ENCODE peak calls at places on chromosomes 13 and 19, in six cellular contexts. One of them, this sample, is unnamed.

GRCh38 chr19:51489113-51489512 is 10.8 kb downstream of the CEACAM18 start:
- DNase-seq in AG04450: no peak
- DNase-seq in pancreas: no peak
- DNase-seq in tibial nerve: no peak
- DNase-seq in astrocyte of the spinal cord: no peak
- DNase-seq in GM12864: no peak
- DNase-seq in this sample: no peak

GRCh38 chr13:32135655-32136054 is 104.1 kb downstream of the FRY start:
- DNase-seq in GM12864: no peak
- DNase-seq in pancreas: no peak
- DNase-seq in astrocyte of the spinal cord: peak
- DNase-seq in AG04450: peak
- DNase-seq in tibial nerve: no peak
- DNase-seq in this sample: no peak

GRCh38 chr13:94602467-94602866 is 810 bp downstream of the GPR180 start:
- DNase-seq in tibial nerve: no peak
- DNase-seq in AG04450: no peak
- DNase-seq in GM12864: no peak
- DNase-seq in pancreas: no peak
- DNase-seq in astrocyte of the spinal cord: no peak
- DNase-seq in this sample: peak

GRCh38 chr19:13831560-13832056 is 36.4 kb downstream of the ZSWIM4 start:
- DNase-seq in AG04450: no peak
- DNase-seq in astrocyte of the spinal cord: peak
- DNase-seq in pancreas: no peak
- DNase-seq in GM12864: no peak
- DNase-seq in tibial nerve: no peak
- DNase-seq in this sample: no peak

GRCh38 chr13:27621116-27621365 is 651 bp upstream of the POLR1D start:
- DNase-seq in GM12864: no peak
- DNase-seq in pancreas: no peak
- DNase-seq in tibial nerve: no peak
- DNase-seq in AG04450: no peak
- DNase-seq in astrocyte of the spinal cord: peak
- DNase-seq in this sample: no peak

GRCh38 chr19:7010722-7011593 is 10.3 kb downstream of the MBD3L2B start:
- DNase-seq in GM12864: no peak
- DNase-seq in AG04450: no peak
- DNase-seq in pancreas: no peak
- DNase-seq in tibial nerve: no peak
- DNase-seq in astrocyte of the spinal cord: no peak
- DNase-seq in this sample: no peak

GRCh38 chr19:37148214-37148613 is 24.3 kb downstream of the ZNF585A start:
- DNase-seq in GM12864: no peak
- DNase-seq in astrocyte of the spinal cord: no peak
- DNase-seq in pancreas: no peak
- DNase-seq in tibial nerve: no peak
- DNase-seq in AG04450: no peak
- DNase-seq in this sample: no peak

GRCh38 chr13:75705395-75705794 is 69.3 kb downstream of the LMO7 start:
- DNase-seq in pancreas: no peak
- DNase-seq in AG04450: no peak
- DNase-seq in GM12864: no peak
- DNase-seq in tibial nerve: no peak
- DNase-seq in astrocyte of the spinal cord: peak
- DNase-seq in this sample: peak

GRCh38 chr19:46426506-46427162 is 2.1 kb downstream of the PNMA8C start:
- DNase-seq in GM12864: no peak
- DNase-seq in astrocyte of the spinal cord: peak
- DNase-seq in AG04450: peak
- DNase-seq in pancreas: peak
- DNase-seq in tibial nerve: no peak
- DNase-seq in this sample: no peak

GRCh38 chr13:34951528-34951927 is 9.5 kb downstream of the NBEA start:
- DNase-seq in astrocyte of the spinal cord: no peak
- DNase-seq in AG04450: no peak
- DNase-seq in tibial nerve: no peak
- DNase-seq in GM12864: no peak
- DNase-seq in pancreas: no peak
- DNase-seq in this sample: no peak

GRCh38 chr13:51823861-51824260 is 19.9 kb upstream of the DHRS12 start:
- DNase-seq in GM12864: no peak
- DNase-seq in pancreas: no peak
- DNase-seq in astrocyte of the spinal cord: no peak
- DNase-seq in AG04450: no peak
- DNase-seq in tibial nerve: no peak
- DNase-seq in this sample: no peak
- H3K4me3 ChIP-seq in GM12864: no peak
- H3K4me3 ChIP-seq in pancreas: no peak
- H3K4me3 ChIP-seq in astrocyte of the spinal cord: no peak
- H3K4me3 ChIP-seq in AG04450: no peak
- H3K4me3 ChIP-seq in tibial nerve: no peak
- H3K4me3 ChIP-seq in this sample: no peak

DNA sequence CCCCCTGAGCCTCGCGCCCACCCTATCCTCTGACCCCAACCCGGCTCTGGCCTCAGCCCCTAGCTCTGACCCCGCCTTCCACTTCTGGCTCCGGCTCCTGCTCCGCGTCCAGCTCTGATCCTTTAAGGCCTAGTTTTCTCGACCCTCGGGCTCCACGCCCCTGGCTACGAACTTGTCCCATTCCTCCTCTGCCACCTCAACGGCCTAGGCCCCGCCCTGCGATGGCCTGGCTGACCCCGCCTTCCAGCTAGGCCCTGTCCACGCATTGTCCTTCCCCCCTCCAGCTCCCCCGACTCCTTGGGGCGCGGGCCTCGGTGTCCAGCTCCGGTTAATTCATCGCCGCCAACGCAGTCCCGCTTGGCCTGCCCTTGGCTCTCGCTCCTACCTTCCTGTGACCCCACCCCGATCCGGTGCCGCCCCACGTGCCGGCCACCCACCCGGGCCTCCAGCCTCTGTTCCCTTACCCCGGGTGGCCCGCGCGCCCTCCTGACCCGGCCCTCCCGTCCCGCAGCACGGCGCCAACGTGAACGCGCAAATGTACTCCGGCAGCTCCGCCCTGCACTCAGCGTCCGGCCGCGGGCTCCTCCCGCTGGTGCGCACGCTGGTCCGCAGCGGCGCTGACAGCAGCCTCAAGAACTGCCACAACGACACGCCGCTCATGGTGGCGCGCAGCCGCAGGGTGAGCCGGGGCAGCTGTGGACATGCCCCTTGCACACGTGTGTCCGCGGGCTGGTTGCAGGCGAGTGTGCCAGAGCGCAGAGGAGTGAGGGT is 9.4 kb downstream of the BCL3 start:
- DNase-seq in tibial nerve: peak
- DNase-seq in AG04450: no peak
- DNase-seq in astrocyte of the spinal cord: peak
- DNase-seq in GM12864: no peak
- DNase-seq in pancreas: peak
- DNase-seq in this sample: no peak
- H3K4me3 ChIP-seq in tibial nerve: peak
- H3K4me3 ChIP-seq in AG04450: peak
- H3K4me3 ChIP-seq in astrocyte of the spinal cord: peak
- H3K4me3 ChIP-seq in GM12864: no peak
- H3K4me3 ChIP-seq in pancreas: peak
- H3K4me3 ChIP-seq in this sample: no peak

GRCh38 chr19:44304659-44305193 is at the start of gene ZNF235:
- DNase-seq in astrocyte of the spinal cord: peak
- DNase-seq in tibial nerve: peak
- DNase-seq in pancreas: peak
- DNase-seq in GM12864: peak
- DNase-seq in AG04450: peak
- DNase-seq in this sample: peak

GRCh38 chr19:44306283-44306682 is 1.5 kb upstream of the ZNF235 start:
- DNase-seq in pancreas: no peak
- DNase-seq in tibial nerve: no peak
- DNase-seq in astrocyte of the spinal cord: no peak
- DNase-seq in AG04450: no peak
- DNase-seq in GM12864: no peak
- DNase-seq in this sample: no peak

GRCh38 chr19:44303976-44304568 is 753 bp downstream of the ZNF235 start:
- DNase-seq in pancreas: no peak
- DNase-seq in tibial nerve: no peak
- DNase-seq in AG04450: no peak
- DNase-seq in astrocyte of the spinal cord: peak
- DNase-seq in GM12864: no peak
- DNase-seq in this sample: peak

GRCh38 chr19:44303305-44303704 is 1.5 kb downstream of the ZNF235 start:
- DNase-seq in pancreas: no peak
- DNase-seq in GM12864: no peak
- DNase-seq in astrocyte of the spinal cord: no peak
- DNase-seq in tibial nerve: no peak
- DNase-seq in AG04450: no peak
- DNase-seq in this sample: no peak

DNA sequence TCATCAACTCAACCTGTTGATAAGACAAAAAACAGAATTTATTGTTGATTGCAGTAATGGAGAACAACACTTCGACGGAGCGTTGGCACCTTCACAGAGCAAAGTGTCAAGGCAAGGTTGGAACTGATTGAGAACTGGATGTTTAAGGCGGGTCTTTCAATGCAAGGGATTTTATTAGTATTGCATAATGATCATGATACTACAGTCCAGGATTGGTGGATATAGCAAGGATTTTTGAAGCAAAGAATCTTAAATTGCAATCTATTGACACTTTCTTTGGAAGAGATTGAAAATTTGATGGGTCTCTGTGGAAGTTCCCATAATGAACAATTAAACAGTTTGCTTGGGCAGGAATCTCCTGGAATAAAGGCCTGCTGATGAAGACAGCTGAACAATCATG is 632 bp upstream of the ZNF235 start:
- DNase-seq in astrocyte of the spinal cord: no peak
- DNase-seq in GM12864: no peak
- DNase-seq in AG04450: no peak
- DNase-seq in pancreas: no peak
- DNase-seq in tibial nerve: no peak
- DNase-seq in this sample: no peak
- H3K4me3 ChIP-seq in astrocyte of the spinal cord: peak
- H3K4me3 ChIP-seq in GM12864: no peak
- H3K4me3 ChIP-seq in AG04450: peak
- H3K4me3 ChIP-seq in pancreas: peak
- H3K4me3 ChIP-seq in tibial nerve: peak
- H3K4me3 ChIP-seq in this sample: no peak

DNA sequence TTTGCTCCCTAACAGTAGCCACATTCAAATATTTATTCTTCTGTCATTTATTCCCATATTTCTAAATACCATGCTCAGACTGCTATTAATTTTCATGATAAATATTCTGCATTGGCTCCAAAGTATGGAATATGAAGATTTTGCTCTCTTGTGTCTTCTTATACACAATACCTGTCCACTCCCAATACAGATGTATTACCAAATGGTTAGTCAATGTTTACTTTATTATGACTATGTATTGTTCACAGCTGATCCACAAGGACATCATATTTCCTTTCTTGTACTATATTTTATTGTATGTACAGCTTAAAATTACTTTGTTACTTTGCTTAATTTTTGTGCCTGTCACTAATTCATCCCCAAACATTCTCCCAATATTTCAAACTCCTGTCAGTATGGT is 322.3 kb downstream of the OXGR1 start:
- DNase-seq in AG04450: no peak
- DNase-seq in tibial nerve: no peak
- DNase-seq in pancreas: no peak
- DNase-seq in GM12864: no peak
- DNase-seq in astrocyte of the spinal cord: no peak
- DNase-seq in this sample: no peak
- H3K4me3 ChIP-seq in AG04450: no peak
- H3K4me3 ChIP-seq in tibial nerve: no peak
- H3K4me3 ChIP-seq in pancreas: no peak
- H3K4me3 ChIP-seq in GM12864: no peak
- H3K4me3 ChIP-seq in astrocyte of the spinal cord: no peak
- H3K4me3 ChIP-seq in this sample: no peak

DNA sequence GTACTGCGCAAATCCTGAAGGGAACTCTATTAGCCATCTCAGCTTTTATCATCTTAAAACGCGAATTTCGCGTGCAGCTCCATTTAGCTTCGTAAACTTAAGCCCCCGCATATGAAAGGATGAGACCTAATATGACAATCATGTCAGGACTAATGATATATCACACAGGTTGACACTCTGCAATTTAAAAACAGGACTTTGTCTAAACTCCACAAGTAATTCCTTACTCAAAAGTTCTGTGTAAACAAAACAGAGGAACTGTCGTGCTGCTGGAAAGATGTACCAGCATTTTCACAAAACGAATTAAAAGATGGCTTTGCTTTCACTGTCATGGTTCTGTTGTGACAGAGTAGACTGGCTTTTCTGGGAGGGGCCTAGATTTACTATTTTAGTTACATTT is 747 bp downstream of the LACC1 start:
- DNase-seq in AG04450: no peak
- DNase-seq in pancreas: no peak
- DNase-seq in astrocyte of the spinal cord: no peak
- DNase-seq in GM12864: no peak
- DNase-seq in tibial nerve: no peak
- DNase-seq in this sample: no peak
- H3K4me3 ChIP-seq in AG04450: peak
- H3K4me3 ChIP-seq in pancreas: peak
- H3K4me3 ChIP-seq in astrocyte of the spinal cord: peak
- H3K4me3 ChIP-seq in GM12864: peak
- H3K4me3 ChIP-seq in tibial nerve: peak
- H3K4me3 ChIP-seq in this sample: peak

GRCh38 chr19:53332484-53332883 is 1.1 kb upstream of the ZNF845 start:
- DNase-seq in tibial nerve: no peak
- DNase-seq in pancreas: no peak
- DNase-seq in astrocyte of the spinal cord: no peak
- DNase-seq in GM12864: no peak
- DNase-seq in AG04450: no peak
- DNase-seq in this sample: no peak
- H3K4me3 ChIP-seq in tibial nerve: peak
- H3K4me3 ChIP-seq in pancreas: peak
- H3K4me3 ChIP-seq in astrocyte of the spinal cord: peak
- H3K4me3 ChIP-seq in GM12864: no peak
- H3K4me3 ChIP-seq in AG04450: no peak
- H3K4me3 ChIP-seq in this sample: no peak

This sample was measured in small intestine.